ENCODE peak calls at places on chromosomes 7 and 10, in four cellular contexts. A is suprapubic skin, T is transverse colon, X is ovary. J is an unnamed sample.

GRCh38 chr10:50981385-50981784 is 92.9 kb upstream of the PRKG1 start:
- DNase-seq in A (no peak), T (no peak), X (no peak), J (no peak)

GRCh38 chr10:111034598-111035310 is 42.1 kb upstream of the ADRA2A start:
- DNase-seq in A (no peak), T (no peak), X (no peak), J (no peak)

GRCh38 chr10:132448248-132448731 is 51.3 kb downstream of the PWWP2B start:
- DNase-seq in A (no peak), T (peak; percentile 91), X (no peak), J (peak; percentile 55)

GRCh38 chr10:71697938-71698709 is 21.5 kb downstream of the C10orf105 start:
- DNase-seq in A (no peak), T (no peak), X (no peak), J (no peak)

GRCh38 chr7:139990571-139990970 is 72.2 kb downstream of the PARP12 start:
- DNase-seq in A (no peak), T (no peak), X (no peak), J (no peak)

GRCh38 chr10:803041-803741 is 113.7 kb upstream of the DIP2C start:
- DNase-seq in A (peak; percentile 75), T (no peak), X (peak; percentile 26), J (no peak)

GRCh38 chr7:74604326-74605020 is 53.0 kb upstream of the GTF2I start:
- DNase-seq in A (no peak), T (peak; percentile 67), X (no peak), J (no peak)

GRCh38 chr7:17677408-17677807 is 262.9 kb downstream of the SNX13 start:
- DNase-seq in A (no peak), T (no peak), X (no peak), J (no peak)

GRCh38 chr7:36777062-36777461 is 52.8 kb upstream of the AOAH start:
- DNase-seq in A (no peak), T (peak; percentile 11), X (no peak), J (no peak)

GRCh38 chr7:44333971-44334733 is 8.8 kb upstream of the CAMK2B start:
- DNase-seq in A (no peak), T (no peak), X (no peak), J (no peak)

GRCh38 chr10:128572696-128573095 is 446.5 kb upstream of the MKI67 start:
- DNase-seq in A (no peak), T (no peak), X (no peak), J (no peak)

GRCh38 chr10:127919418-127920191 is 12.7 kb downstream of the PTPRE start:
- DNase-seq in A (no peak), T (no peak), X (no peak), J (no peak)

GRCh38 chr7:101905203-101905865 is 87.9 kb downstream of the CUX1 start:
- DNase-seq in A (no peak), T (no peak), X (no peak), J (no peak)

GRCh38 chr7:143305423-143306070 is 10.4 kb upstream of the CLCN1 start:
- DNase-seq in A (no peak), T (peak; percentile 90), X (peak; percentile 71), J (peak; percentile 50)

GRCh38 chr10:22779331-22780019 is 65.1 kb upstream of the PIP4K2A start:
- DNase-seq in A (no peak), T (no peak), X (no peak), J (no peak)

GRCh38 chr7:156549636-156550035 is 90.9 kb upstream of the RNF32 start:
- DNase-seq in A (no peak), T (no peak), X (no peak), J (no peak)

GRCh38 chr10:78648256-78648860 is 420.4 kb upstream of the ZMIZ1 start:
- DNase-seq in A (no peak), T (no peak), X (no peak), J (no peak)

GRCh38 chr10:75402486-75403143 is 1.1 kb upstream of the ZNF503 start:
- DNase-seq in A (no peak), T (peak; percentile 30), X (peak; percentile 72), J (no peak)

GRCh38 chr7:17444673-17445072 is 146.2 kb downstream of the AHR start:
- DNase-seq in A (no peak), T (no peak), X (no peak), J (no peak)

GRCh38 chr7:158567153-158567603 is 20.4 kb downstream of the PTPRN2 start:
- DNase-seq in A (no peak), T (no peak), X (no peak), J (no peak)

GRCh38 chr10:114504769-114505579 is 100.7 kb upstream of the AFAP1L2 start:
- DNase-seq in A (no peak), T (no peak), X (no peak), J (no peak)

GRCh38 chr10:108783897-108784296 is 1139.4 kb downstream of the XPNPEP1 start:
- DNase-seq in A (no peak), T (no peak), X (no peak), J (no peak)

GRCh38 chr10:64215088-64215487 is 693.9 kb downstream of the REEP3 start:
- DNase-seq in A (no peak), T (no peak), X (no peak), J (no peak)

GRCh38 chr10:33330543-33331019 is 3.9 kb downstream of the NRP1 start:
- DNase-seq in A (peak; percentile 91), T (peak; percentile 87), X (peak; percentile 88), J (peak; percentile 78)

GRCh38 chr7:33632840-33633239 is 272.5 kb upstream of the BMPER start:
- DNase-seq in A (no peak), T (no peak), X (no peak), J (no peak)

GRCh38 chr7:129110575-129111376 is 33.7 kb upstream of the TSPAN33 start:
- DNase-seq in A (no peak), T (no peak), X (no peak), J (no peak)

GRCh38 chr10:78703581-78703980 is 365.2 kb upstream of the ZMIZ1 start:
- DNase-seq in A (no peak), T (no peak), X (no peak), J (no peak)

GRCh38 chr10:103543617-103544525 is 50.4 kb downstream of the NEURL1 start:
- DNase-seq in A (peak; percentile 69), T (no peak), X (peak; percentile 34), J (no peak)

GRCh38 chr10:10803273-10803672 is 214.4 kb upstream of the CELF2 start:
- DNase-seq in A (no peak), T (no peak), X (no peak), J (peak; percentile 53)

GRCh38 chr7:40570218-40570617 is 435.4 kb downstream of the SUGCT start:
- DNase-seq in A (no peak), T (no peak), X (no peak), J (no peak)

GRCh38 chr10:27601937-27602538 is 97.9 kb downstream of the RAB18 start:
- DNase-seq in A (no peak), T (no peak), X (no peak), J (no peak)

GRCh38 chr10:10730644-10731043 is 287.0 kb upstream of the CELF2 start:
- DNase-seq in A (no peak), T (no peak), X (no peak), J (no peak)

GRCh38 chr10:60362461-60362860 is 27.2 kb downstream of the ANK3 start:
- DNase-seq in A (no peak), T (no peak), X (no peak), J (no peak)

GRCh38 chr10:63549810-63550209 is 28.6 kb downstream of the REEP3 start:
- DNase-seq in A (no peak), T (no peak), X (no peak), J (no peak)

GRCh38 chr10:32189400-32190084 is 133.3 kb upstream of the KIF5B start:
- DNase-seq in A (no peak), T (no peak), X (no peak), J (no peak)

GRCh38 chr7:99679032-99679399 is 780 bp downstream of the CYP3A5 start:
- DNase-seq in A (no peak), T (peak; percentile 65), X (no peak), J (no peak)

GRCh38 chr7:3056713-3057388 is 13.2 kb upstream of the CARD11 start:
- DNase-seq in A (no peak), T (no peak), X (no peak), J (no peak)
- TF ChIP-seq EP300 in A (no peak), T (peak; percentile 56), X (no peak), J (no peak)

GRCh38 chr7:71443197-71443542 is 311.2 kb downstream of the GALNT17 start:
- DNase-seq in A (peak; percentile 32), T (no peak), X (no peak), J (no peak)

GRCh38 chr7:71444130-71444529 is 312.2 kb downstream of the GALNT17 start:
- DNase-seq in A (no peak), T (no peak), X (no peak), J (no peak)

GRCh38 chr7:71439316-71439715 is 307.4 kb downstream of the GALNT17 start:
- DNase-seq in A (no peak), T (no peak), X (no peak), J (no peak)

DNA sequence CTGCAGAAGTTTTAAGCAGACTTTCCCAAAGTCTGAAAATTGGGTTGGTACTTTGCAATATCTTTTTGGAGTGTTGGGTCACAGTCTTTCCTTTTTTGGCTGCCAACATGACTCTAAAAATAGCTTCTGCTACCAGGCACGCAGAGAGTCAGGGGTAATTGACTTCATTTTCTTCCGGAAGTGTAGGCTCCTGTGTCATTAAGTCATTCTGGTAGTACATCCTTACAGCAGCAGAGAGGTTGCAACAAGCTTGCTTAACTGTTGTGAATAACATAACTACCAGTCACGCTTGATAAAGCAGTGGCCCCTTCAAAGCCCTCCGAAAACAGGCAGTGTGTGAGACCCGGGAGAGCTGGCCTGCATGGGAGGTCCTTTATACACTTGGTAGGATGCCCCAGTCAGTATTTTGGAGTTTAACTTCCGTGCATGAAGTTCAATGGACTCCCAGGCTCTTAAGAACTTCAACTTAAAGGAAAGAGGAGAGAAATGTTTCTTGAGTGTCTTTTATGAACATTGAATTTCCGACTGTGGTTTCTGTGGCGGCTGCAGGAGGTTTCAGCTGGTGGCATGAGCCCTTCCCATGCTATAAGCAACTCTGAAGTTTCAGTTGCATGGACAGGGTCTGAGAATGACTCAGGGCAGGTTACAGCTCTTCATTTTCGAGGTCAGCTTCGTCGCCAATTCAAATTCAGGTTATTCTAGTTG is 310.7 kb downstream of the GALNT17 start:
- DNase-seq in A (peak; percentile 55), T (no peak), X (no peak), J (no peak)
- H3K4me3 ChIP-seq in A (no peak overlapping the region), T (no peak overlapping the region), X (no peak overlapping the region), J (no peak overlapping the region)

DNA sequence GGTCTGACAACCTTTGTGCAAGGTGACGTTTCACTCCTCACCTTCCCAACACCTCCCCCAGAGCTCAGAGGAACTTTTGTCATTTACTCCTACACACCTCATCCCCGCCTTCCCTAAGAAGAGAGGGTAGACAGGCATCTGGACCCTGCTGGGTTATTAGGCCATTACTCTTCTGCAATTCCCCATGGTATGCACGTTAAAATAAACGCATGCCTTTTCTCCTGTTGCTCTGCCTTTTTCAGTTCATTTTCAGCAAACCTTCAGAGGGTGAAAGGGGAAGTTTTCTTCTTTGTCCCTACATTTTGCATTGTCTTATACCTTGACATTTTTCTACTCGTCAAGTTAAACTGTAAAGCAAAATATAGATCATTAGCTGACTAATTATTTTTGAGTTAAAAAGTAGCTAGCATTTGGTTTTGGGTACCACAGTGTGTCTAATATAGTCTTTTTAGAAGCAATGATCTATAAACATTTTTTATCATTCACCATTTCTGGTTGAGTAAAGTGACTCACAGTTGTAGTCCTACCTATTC is 10.5 kb upstream of the EDRF1 start:
- DNase-seq in A (no peak), T (no peak), X (no peak), J (no peak)
- TF ChIP-seq EP300 in A (no peak), T (no peak), X (no peak), J (no peak)

DNA sequence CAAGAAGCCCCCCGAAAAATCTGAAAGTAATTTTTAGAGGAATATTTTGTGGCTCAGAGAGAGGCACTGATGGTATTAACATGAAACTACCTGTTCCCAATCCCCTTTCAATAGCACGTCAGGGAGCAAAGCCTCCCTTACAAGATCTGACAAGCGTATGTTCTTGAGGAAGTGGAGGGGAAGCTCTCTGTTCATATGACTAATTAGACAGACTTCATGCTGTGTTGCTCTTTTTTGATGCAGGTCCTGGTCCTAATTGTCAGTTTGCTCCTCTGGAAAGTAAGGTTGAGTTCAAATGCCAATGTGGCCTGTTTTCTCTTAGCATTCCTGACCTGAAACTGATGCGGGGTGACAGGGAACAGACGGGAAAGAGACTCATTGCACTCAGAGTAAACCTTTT is 27.0 kb upstream of the TBX20 start:
- DNase-seq in A (no peak), T (no peak), X (no peak), J (no peak)
- H3K4me3 ChIP-seq in A (no peak overlapping the region), T (no peak overlapping the region), X (no peak overlapping the region), J (no peak overlapping the region)

J was measured in tibial nerve.